ENCODE peak calls at places on chromosome 20, in six cellular contexts. J is IMR-90, S is neuronal stem cell, D is H1, L is H9, E is trophoblast cell. B is an unnamed sample.

GRCh38 chr20:50586531-50587232 is 76.5 kb downstream of the PTPN1 start:
- DNase-seq in E (no peak), J (no peak), L (no peak), S (no peak), D (no peak), B (no peak)

GRCh38 chr20:23510000-23510590 is 19.2 kb downstream of the CST8 start:
- DNase-seq in S (no peak), E (no peak), L (no peak), D (no peak), J (no peak), B (no peak)

GRCh38 chr20:7765221-7765620 is 175.0 kb downstream of the HAO1 start:
- DNase-seq in E (no peak), D (no peak), S (no peak), L (no peak), J (no peak), B (no peak)

GRCh38 chr20:37939701-37940151 is 36.8 kb downstream of the VSTM2L start:
- DNase-seq in S (no peak), J (no peak), E (no peak), L (no peak), D (peak), B (no peak)

GRCh38 chr20:54477134-54477533 is 1.7 kb downstream of the DOK5 start:
- DNase-seq in J (no peak), E (no peak), D (no peak), S (no peak), L (no peak), B (no peak)

GRCh38 chr20:43590036-43590391 is 723 bp upstream of the IFT52 start:
- DNase-seq in J (no peak), S (no peak), D (peak), E (no peak), L (peak), B (no peak)

GRCh38 chr20:63857751-63858392 is 3.4 kb upstream of the ABHD16B start:
- DNase-seq in E (no peak), S (no peak), L (no peak), J (no peak), D (peak), B (peak)

GRCh38 chr20:54215157-54215789 is 7.4 kb downstream of the PFDN4 start:
- DNase-seq in J (no peak), L (no peak), E (no peak), S (no peak), D (no peak), B (no peak)

GRCh38 chr20:24691901-24692351 is 222.5 kb downstream of the SYNDIG1 start:
- DNase-seq in S (no peak), D (peak), J (no peak), L (peak), E (no peak), B (no peak)

GRCh38 chr20:23082846-23083552 is 3.1 kb downstream of the CD93 start:
- DNase-seq in E (no peak), J (no peak), L (peak), S (no peak), D (no peak), B (no peak)

GRCh38 chr20:25309395-25310267 is 61.7 kb downstream of the PYGB start:
- DNase-seq in J (peak), S (no peak), E (peak), L (no peak), D (no peak), B (peak)

GRCh38 chr20:51004781-51005180 is 18.1 kb downstream of the KCNG1 start:
- DNase-seq in E (no peak), J (no peak), L (no peak), S (no peak), D (no peak), B (no peak)

GRCh38 chr20:16283978-16284377 is 289.3 kb downstream of the KIF16B start:
- DNase-seq in E (no peak), J (no peak), S (no peak), D (no peak), L (no peak), B (no peak)

GRCh38 chr20:44302026-44302669 is 8.9 kb downstream of the FITM2 start:
- DNase-seq in L (no peak), D (no peak), S (no peak), J (no peak), E (no peak), B (no peak)

GRCh38 chr20:59178983-59179595 is 15.5 kb downstream of the ZNF831 start:
- DNase-seq in D (no peak), E (no peak), L (no peak), J (no peak), S (no peak), B (no peak)

GRCh38 chr20:17327185-17327780 is 100.4 kb downstream of the PCSK2 start:
- DNase-seq in D (peak), J (no peak), S (no peak), L (no peak), E (no peak), B (no peak)

GRCh38 chr20:36575066-36575743 is 1.8 kb downstream of the TGIF2 start:
- DNase-seq in E (no peak), J (peak), L (peak), D (peak), S (no peak), B (peak)

GRCh38 chr20:32971703-32972161 is 32.5 kb downstream of the SUN5 start:
- DNase-seq in L (peak), S (no peak), E (no peak), D (peak), J (no peak), B (no peak)

GRCh38 chr20:22827916-22828315 is 207.2 kb upstream of the SSTR4 start:
- DNase-seq in S (no peak), D (no peak), L (no peak), E (peak), J (no peak), B (no peak)

GRCh38 chr20:610130-611046 is at the start of gene TCF15:
- DNase-seq in S (peak), E (no peak), J (no peak), D (peak), L (peak), B (no peak)

GRCh38 chr20:608970-609369 is 1.1 kb downstream of the TCF15 start:
- DNase-seq in E (no peak), L (no peak), D (no peak), S (no peak), J (no peak), B (no peak)

GRCh38 chr20:611047-611842 is 1.1 kb upstream of the TCF15 start:
- DNase-seq in D (no peak), J (no peak), L (no peak), S (no peak), E (peak), B (no peak)

GRCh38 chr20:607476-607875 is 2.6 kb downstream of the TCF15 start:
- DNase-seq in L (no peak), D (no peak), S (no peak), J (no peak), E (no peak), B (no peak)

GRCh38 chr20:609371-609964 is 641 bp downstream of the TCF15 start:
- DNase-seq in E (no peak), D (peak), L (no peak), S (no peak), J (no peak), B (no peak)
- H3K4me2 ChIP-seq in E (peak), D (peak), L (peak), S (peak), J (no peak), B (no peak)

GRCh38 chr20:12998046-12998445 is 10.7 kb upstream of the SPTLC3 start:
- DNase-seq in D (no peak), J (no peak), S (no peak), L (no peak), E (no peak), B (no peak)

GRCh38 chr20:12997128-12997655 is 11.6 kb upstream of the SPTLC3 start:
- DNase-seq in J (no peak), E (peak), L (no peak), D (no peak), S (no peak), B (no peak)

GRCh38 chr20:13006825-13007224 is 1.9 kb upstream of the SPTLC3 start:
- DNase-seq in D (no peak), J (peak), S (no peak), E (peak), L (no peak), B (peak)

GRCh38 chr20:12999201-12999600 is 9.6 kb upstream of the SPTLC3 start:
- DNase-seq in E (no peak), L (no peak), J (no peak), D (no peak), S (no peak), B (no peak)

DNA sequence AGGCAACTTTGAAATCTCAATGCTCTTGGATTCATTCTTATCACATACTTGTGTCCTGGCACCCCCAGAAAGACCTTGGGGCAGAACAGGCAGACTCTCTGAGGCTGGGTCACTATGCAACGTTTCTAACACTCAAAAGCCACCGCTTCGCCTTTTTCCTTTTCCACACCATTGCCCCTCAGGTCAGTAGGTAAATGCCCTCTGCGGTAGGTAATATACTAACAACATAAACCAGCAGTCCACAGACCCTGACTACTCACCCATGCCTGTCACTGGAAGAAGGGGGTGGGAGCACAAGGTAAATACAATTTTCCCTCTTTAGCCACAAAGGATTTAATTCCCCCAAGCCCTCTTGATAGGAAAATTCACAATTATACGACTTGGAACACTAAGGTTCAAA is 6.5 kb upstream of the SPTLC3 start:
- DNase-seq in D (no peak), J (no peak), E (no peak), L (no peak), S (no peak), B (no peak)
- H3K14ac ChIP-seq in D (no peak), J (no peak), E (no peak), L (no peak), S (no peak), B (no peak)

DNA sequence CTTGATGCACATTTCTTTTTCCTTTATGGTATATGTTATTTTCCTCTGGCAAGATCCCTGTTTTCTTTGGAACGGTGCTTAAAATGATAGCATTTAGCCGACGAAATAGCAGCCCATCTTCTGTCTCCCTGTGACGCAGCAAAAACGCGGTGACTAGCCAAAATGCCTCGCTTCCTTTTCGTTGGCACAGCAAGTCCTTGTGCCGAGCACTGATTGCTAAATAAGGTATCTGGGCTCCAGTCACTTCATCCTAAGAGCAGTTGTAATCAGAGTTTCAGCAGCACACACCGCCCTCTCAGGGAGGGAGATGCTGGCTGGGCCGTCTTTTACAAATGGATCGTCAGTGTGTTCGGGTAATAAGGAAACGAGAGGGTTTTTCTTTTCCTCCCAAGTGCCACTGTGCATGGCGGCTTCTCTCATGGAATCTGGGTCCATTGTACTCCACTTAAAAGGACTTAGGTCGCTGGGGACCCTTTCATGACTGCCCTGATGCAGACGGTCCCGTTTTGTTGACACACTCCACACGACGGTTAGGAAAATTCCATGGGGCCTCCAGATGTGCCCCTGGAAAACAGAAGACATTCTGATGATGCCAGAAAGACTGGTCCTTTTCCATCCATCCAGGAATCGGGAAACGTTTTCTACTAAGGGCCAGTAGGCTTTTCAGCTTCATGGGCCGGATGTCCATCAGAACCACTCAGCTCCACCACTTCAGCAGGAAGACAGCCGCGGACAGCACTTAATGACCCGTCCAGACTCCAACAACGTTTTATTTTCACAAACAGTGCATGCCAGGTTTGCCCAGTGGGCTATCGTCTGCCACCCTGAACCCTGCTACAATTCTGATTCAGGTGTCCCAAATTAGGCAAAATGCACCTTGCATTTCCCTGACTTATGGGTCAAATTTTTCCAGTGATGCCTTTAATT is 185.5 kb downstream of the CDH4 start:
- DNase-seq in D (no peak), E (no peak), S (peak), J (peak), L (peak), B (peak)
- H3K4ac ChIP-seq in D (peak), E (no peak), S (peak), J (peak), L (peak), B (no peak)

DNA sequence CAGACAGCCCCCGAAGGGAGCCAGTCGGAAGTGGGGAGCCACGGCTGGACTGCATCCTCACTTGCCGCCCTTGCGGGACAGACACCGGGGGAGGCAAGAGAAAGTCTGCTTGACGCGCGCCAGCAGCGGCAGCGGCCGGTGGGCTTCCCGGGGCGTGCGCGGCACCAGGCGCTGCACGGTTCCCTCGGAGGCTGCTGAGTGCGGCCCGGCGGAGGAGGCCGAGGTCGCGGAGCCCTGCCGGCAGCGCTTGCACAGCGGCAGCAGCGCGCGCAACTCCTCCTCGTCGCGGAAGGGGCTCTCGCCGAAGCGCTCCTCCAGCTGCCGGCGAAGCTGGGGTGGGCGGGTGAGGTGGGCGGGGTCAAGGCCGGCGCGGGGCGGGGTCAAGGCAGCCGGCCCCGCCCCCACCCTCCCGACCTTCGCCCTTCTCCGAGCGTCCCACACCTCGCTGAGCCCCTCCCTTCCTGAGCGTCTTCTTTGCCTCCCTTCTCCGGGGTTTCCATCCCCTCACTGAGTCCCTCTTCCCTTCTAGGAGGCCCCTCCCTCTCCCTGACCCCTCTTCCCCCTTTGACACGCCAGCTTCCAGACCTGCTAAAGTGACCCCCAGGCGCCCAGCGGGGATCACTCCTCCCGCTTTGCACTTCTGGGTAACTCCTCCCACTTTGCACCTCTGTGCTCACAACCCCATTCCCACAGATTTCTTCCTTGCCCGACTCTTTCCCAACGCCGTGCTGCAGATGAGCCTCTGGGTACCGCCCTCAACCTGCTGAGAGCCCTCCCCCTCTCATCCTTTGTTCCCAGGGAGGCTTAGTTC is 8.8 kb downstream of the DUSP15 start:
- DNase-seq in S (peak), D (peak), E (peak), J (peak), L (peak), B (peak)
- H3K4me2 ChIP-seq in S (peak), D (peak), E (peak), J (peak), L (peak), B (peak)